ENCODE peak calls at places on chromosomes 3 and 15, in six cellular contexts. One of them, this sample, is unnamed.

GRCh38 chr3:159947220-159947619 is 41.4 kb upstream of the IL12A start:
- DNase-seq in cardiac fibroblast: peak
- DNase-seq in sigmoid colon: no peak
- DNase-seq in cardiac muscle cell: no peak
- DNase-seq in stomach: no peak
- DNase-seq in mammary epithelial cell: peak
- DNase-seq in this sample: no peak

GRCh38 chr3:152957488-152957887 is 122.6 kb downstream of the P2RY1 start:
- DNase-seq in sigmoid colon: no peak
- DNase-seq in stomach: no peak
- DNase-seq in cardiac fibroblast: no peak
- DNase-seq in mammary epithelial cell: no peak
- DNase-seq in cardiac muscle cell: no peak
- DNase-seq in this sample: peak

GRCh38 chr3:98900265-98901031 is 1.0 kb downstream of the DCBLD2 start:
- DNase-seq in cardiac fibroblast: no peak
- DNase-seq in cardiac muscle cell: no peak
- DNase-seq in mammary epithelial cell: no peak
- DNase-seq in stomach: no peak
- DNase-seq in sigmoid colon: no peak
- DNase-seq in this sample: peak

GRCh38 chr3:139830817-139831216 is 104.2 kb upstream of the CLSTN2 start:
- DNase-seq in stomach: no peak
- DNase-seq in cardiac muscle cell: peak
- DNase-seq in sigmoid colon: no peak
- DNase-seq in cardiac fibroblast: no peak
- DNase-seq in mammary epithelial cell: no peak
- DNase-seq in this sample: no peak

GRCh38 chr3:132222868-132223538 is 94.2 kb upstream of the ACP3 start:
- DNase-seq in cardiac fibroblast: peak
- DNase-seq in stomach: no peak
- DNase-seq in cardiac muscle cell: no peak
- DNase-seq in sigmoid colon: no peak
- DNase-seq in mammary epithelial cell: no peak
- DNase-seq in this sample: no peak

GRCh38 chr15:80585544-80586018 is 109.5 kb upstream of the ABHD17C start:
- DNase-seq in stomach: peak
- DNase-seq in cardiac fibroblast: no peak
- DNase-seq in cardiac muscle cell: no peak
- DNase-seq in sigmoid colon: no peak
- DNase-seq in mammary epithelial cell: peak
- DNase-seq in this sample: peak

GRCh38 chr3:119181765-119182164 is 8.4 kb downstream of the UPK1B start:
- DNase-seq in sigmoid colon: no peak
- DNase-seq in mammary epithelial cell: peak
- DNase-seq in cardiac muscle cell: no peak
- DNase-seq in cardiac fibroblast: peak
- DNase-seq in stomach: peak
- DNase-seq in this sample: peak

GRCh38 chr15:52093539-52094502 is 18.8 kb downstream of the BCL2L10 start:
- DNase-seq in stomach: no peak
- DNase-seq in sigmoid colon: peak
- DNase-seq in mammary epithelial cell: peak
- DNase-seq in cardiac muscle cell: no peak
- DNase-seq in cardiac fibroblast: peak
- DNase-seq in this sample: peak

GRCh38 chr3:10008588-10009344 is 17.5 kb upstream of the FANCD2 start:
- DNase-seq in sigmoid colon: peak
- DNase-seq in cardiac fibroblast: peak
- DNase-seq in cardiac muscle cell: peak
- DNase-seq in mammary epithelial cell: peak
- DNase-seq in stomach: peak
- DNase-seq in this sample: peak

GRCh38 chr15:55917881-55918296 is 75.5 kb downstream of the NEDD4 start:
- DNase-seq in cardiac muscle cell: peak
- DNase-seq in cardiac fibroblast: peak
- DNase-seq in sigmoid colon: no peak
- DNase-seq in mammary epithelial cell: peak
- DNase-seq in stomach: peak
- DNase-seq in this sample: peak

GRCh38 chr3:17304969-17305368 is 420.2 kb downstream of the PLCL2 start:
- DNase-seq in mammary epithelial cell: no peak
- DNase-seq in cardiac fibroblast: no peak
- DNase-seq in sigmoid colon: no peak
- DNase-seq in stomach: no peak
- DNase-seq in cardiac muscle cell: no peak
- DNase-seq in this sample: no peak

GRCh38 chr15:53114960-53115359 is 324.8 kb upstream of the ONECUT1 start:
- DNase-seq in cardiac fibroblast: no peak
- DNase-seq in stomach: no peak
- DNase-seq in mammary epithelial cell: no peak
- DNase-seq in cardiac muscle cell: no peak
- DNase-seq in sigmoid colon: no peak
- DNase-seq in this sample: no peak

GRCh38 chr15:29132786-29133185 is 136.8 kb downstream of the NSMCE3 start:
- DNase-seq in sigmoid colon: peak
- DNase-seq in stomach: no peak
- DNase-seq in cardiac muscle cell: no peak
- DNase-seq in cardiac fibroblast: no peak
- DNase-seq in mammary epithelial cell: no peak
- DNase-seq in this sample: no peak

GRCh38 chr15:60005352-60006202 is 1.5 kb downstream of the FOXB1 start:
- DNase-seq in stomach: no peak
- DNase-seq in cardiac muscle cell: no peak
- DNase-seq in mammary epithelial cell: no peak
- DNase-seq in sigmoid colon: no peak
- DNase-seq in cardiac fibroblast: no peak
- DNase-seq in this sample: no peak

GRCh38 chr15:89654847-89655805 is at the start of gene KIF7:
- DNase-seq in cardiac muscle cell: peak
- DNase-seq in sigmoid colon: peak
- DNase-seq in mammary epithelial cell: peak
- DNase-seq in cardiac fibroblast: peak
- DNase-seq in stomach: peak
- DNase-seq in this sample: peak

GRCh38 chr15:70589221-70589620 is 174.1 kb downstream of the UACA start:
- DNase-seq in mammary epithelial cell: peak
- DNase-seq in cardiac muscle cell: no peak
- DNase-seq in sigmoid colon: no peak
- DNase-seq in stomach: no peak
- DNase-seq in cardiac fibroblast: peak
- DNase-seq in this sample: no peak

GRCh38 chr3:100709840-100710235 is 544 bp downstream of the TFG start:
- DNase-seq in sigmoid colon: peak
- DNase-seq in mammary epithelial cell: peak
- DNase-seq in stomach: no peak
- DNase-seq in cardiac muscle cell: peak
- DNase-seq in cardiac fibroblast: peak
- DNase-seq in this sample: peak

GRCh38 chr3:100710355-100711198 is 1.3 kb downstream of the TFG start:
- DNase-seq in sigmoid colon: no peak
- DNase-seq in cardiac muscle cell: peak
- DNase-seq in stomach: peak
- DNase-seq in cardiac fibroblast: peak
- DNase-seq in mammary epithelial cell: peak
- DNase-seq in this sample: peak

GRCh38 chr3:100708644-100708988 is 678 bp upstream of the TFG start:
- DNase-seq in sigmoid colon: no peak
- DNase-seq in cardiac fibroblast: no peak
- DNase-seq in stomach: no peak
- DNase-seq in cardiac muscle cell: no peak
- DNase-seq in mammary epithelial cell: no peak
- DNase-seq in this sample: peak

GRCh38 chr3:100706365-100706764 is 2.9 kb upstream of the TFG start:
- DNase-seq in sigmoid colon: no peak
- DNase-seq in cardiac muscle cell: no peak
- DNase-seq in cardiac fibroblast: peak
- DNase-seq in mammary epithelial cell: peak
- DNase-seq in stomach: no peak
- DNase-seq in this sample: no peak

DNA sequence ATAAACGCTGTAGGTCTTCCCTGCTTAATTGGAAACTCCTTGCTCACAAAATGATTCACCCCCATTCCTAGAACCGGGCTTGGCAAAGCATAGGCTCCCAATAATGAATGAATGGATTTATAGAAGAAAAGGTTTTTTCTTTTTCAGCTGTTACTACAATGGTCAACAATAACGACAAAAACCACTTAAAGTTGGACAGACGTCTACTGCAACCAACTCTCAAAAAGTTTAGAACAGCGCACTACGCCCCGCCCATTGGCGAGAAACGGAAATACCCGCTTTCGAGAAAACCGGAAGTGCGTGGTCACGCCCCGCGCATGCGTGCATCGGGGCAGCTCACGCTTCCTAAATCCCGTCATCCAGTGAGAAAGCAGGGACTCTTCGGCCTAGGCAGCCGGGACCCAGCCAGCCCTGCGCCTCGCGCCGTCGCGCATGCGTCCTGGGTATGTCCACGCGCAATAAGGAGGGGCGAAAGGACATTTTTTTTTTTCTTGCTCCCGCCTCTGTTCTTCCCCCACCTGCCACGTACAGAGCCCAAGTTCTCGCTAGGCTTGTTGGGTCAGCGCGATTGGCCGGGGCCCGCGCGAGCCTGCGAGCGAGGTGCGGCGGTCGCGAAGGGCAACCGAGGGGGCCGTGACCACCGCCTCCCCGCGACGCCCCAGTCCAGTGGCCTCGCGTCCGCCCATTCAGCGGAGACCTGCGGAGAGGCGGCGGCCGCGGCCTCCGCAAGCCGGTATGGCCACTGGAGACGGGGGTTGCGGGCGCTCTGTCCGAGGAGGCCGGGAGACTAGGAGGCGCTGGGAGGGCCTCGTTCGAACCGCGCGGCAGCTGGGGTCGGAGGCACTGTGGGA is at the start of gene TFG:
- DNase-seq in cardiac fibroblast: peak
- DNase-seq in mammary epithelial cell: peak
- DNase-seq in stomach: peak
- DNase-seq in sigmoid colon: peak
- DNase-seq in cardiac muscle cell: peak
- DNase-seq in this sample: peak
- TF ChIP-seq CTCF in cardiac fibroblast: no peak
- TF ChIP-seq CTCF in mammary epithelial cell: no peak
- TF ChIP-seq CTCF in stomach: no peak
- TF ChIP-seq CTCF in sigmoid colon: no peak
- TF ChIP-seq CTCF in cardiac muscle cell: no peak
- TF ChIP-seq CTCF in this sample: no peak

DNA sequence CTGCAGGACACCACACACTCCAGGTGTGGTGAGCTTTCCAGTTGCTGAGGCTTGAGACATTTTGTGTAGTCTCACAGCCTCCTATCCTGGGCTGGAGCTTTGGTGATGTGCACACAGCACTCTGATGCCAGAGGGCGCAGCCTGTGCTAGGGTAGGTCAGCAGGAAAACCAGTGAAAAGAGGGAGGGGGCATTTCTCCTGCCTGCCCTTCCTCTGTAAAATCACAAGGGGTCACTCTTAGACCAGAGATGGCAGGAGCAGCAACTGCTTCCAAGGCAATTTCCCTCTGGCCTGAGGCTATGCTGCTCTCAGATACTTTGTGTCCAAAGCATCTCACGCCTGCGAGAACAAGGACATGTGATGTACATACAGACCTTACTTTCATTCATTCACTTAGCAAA is 16.5 kb upstream of the MUSTN1 start:
- DNase-seq in mammary epithelial cell: peak
- DNase-seq in cardiac fibroblast: peak
- DNase-seq in stomach: no peak
- DNase-seq in sigmoid colon: no peak
- DNase-seq in cardiac muscle cell: peak
- DNase-seq in this sample: peak
- TF ChIP-seq CTCF in mammary epithelial cell: peak
- TF ChIP-seq CTCF in cardiac fibroblast: peak
- TF ChIP-seq CTCF in stomach: peak
- TF ChIP-seq CTCF in sigmoid colon: peak
- TF ChIP-seq CTCF in cardiac muscle cell: peak
- TF ChIP-seq CTCF in this sample: peak

DNA sequence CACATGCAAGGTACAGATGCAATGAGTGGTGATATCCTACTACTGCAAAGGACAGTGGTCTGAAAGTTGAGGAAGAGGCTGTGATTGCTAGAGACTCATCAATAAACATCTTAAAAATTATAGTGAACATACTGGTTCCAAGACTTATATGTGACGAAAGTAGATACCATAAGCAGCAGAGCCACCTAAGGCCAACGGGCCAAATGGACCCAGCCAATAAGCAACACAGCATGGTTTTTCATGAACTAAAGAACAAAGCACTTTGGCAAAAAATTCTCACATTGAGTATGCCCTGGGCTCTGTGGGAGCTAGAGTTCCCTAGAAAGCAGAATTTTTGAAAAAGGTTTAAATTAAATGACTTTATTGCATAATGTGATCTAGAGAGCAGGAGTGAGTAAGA is 272.1 kb downstream of the SI start:
- DNase-seq in mammary epithelial cell: no peak
- DNase-seq in stomach: no peak
- DNase-seq in cardiac fibroblast: no peak
- DNase-seq in cardiac muscle cell: no peak
- DNase-seq in sigmoid colon: no peak
- DNase-seq in this sample: peak
- TF ChIP-seq CTCF in mammary epithelial cell: no peak
- TF ChIP-seq CTCF in stomach: no peak
- TF ChIP-seq CTCF in cardiac fibroblast: no peak
- TF ChIP-seq CTCF in cardiac muscle cell: no peak
- TF ChIP-seq CTCF in sigmoid colon: no peak
- TF ChIP-seq CTCF in this sample: no peak

GRCh38 chr3:122947086-122947611 is 80.4 kb downstream of the SEMA5B start:
- DNase-seq in stomach: no peak
- DNase-seq in cardiac muscle cell: no peak
- DNase-seq in mammary epithelial cell: no peak
- DNase-seq in cardiac fibroblast: no peak
- DNase-seq in sigmoid colon: no peak
- DNase-seq in this sample: no peak

GRCh38 chr3:122945230-122945629 is 82.3 kb downstream of the SEMA5B start:
- DNase-seq in stomach: no peak
- DNase-seq in mammary epithelial cell: no peak
- DNase-seq in cardiac muscle cell: no peak
- DNase-seq in sigmoid colon: no peak
- DNase-seq in cardiac fibroblast: no peak
- DNase-seq in this sample: no peak

GRCh38 chr3:122947621-122948202 is 79.9 kb downstream of the SEMA5B start:
- DNase-seq in mammary epithelial cell: no peak
- DNase-seq in cardiac fibroblast: peak
- DNase-seq in sigmoid colon: no peak
- DNase-seq in cardiac muscle cell: no peak
- DNase-seq in stomach: no peak
- DNase-seq in this sample: peak

GRCh38 chr3:122946185-122946584 is 81.4 kb downstream of the SEMA5B start:
- DNase-seq in stomach: no peak
- DNase-seq in sigmoid colon: no peak
- DNase-seq in mammary epithelial cell: no peak
- DNase-seq in cardiac fibroblast: no peak
- DNase-seq in cardiac muscle cell: no peak
- DNase-seq in this sample: no peak

DNA sequence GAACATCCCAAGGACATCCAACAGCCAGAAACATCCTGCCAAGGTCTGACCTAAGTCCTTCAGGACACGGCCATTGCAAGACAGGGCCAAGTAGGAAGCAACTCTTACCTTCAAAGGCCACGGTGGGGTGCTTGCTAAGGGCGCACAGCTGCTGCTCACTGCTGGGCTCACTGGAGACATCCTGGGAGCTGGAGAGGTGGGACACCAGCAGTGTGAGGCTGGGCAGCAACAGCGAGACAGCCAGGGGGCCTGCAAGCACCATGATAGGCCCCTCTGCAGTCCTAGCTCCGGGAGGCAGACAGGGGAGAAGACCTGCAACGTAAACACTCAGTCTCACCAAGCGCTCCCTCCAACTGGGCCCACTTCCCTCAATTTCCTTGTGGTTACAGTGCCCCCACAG is 79.2 kb downstream of the SEMA5B start:
- DNase-seq in cardiac muscle cell: peak
- DNase-seq in sigmoid colon: no peak
- DNase-seq in mammary epithelial cell: no peak
- DNase-seq in stomach: no peak
- DNase-seq in cardiac fibroblast: no peak
- DNase-seq in this sample: no peak
- TF ChIP-seq CTCF in cardiac muscle cell: peak
- TF ChIP-seq CTCF in sigmoid colon: no peak
- TF ChIP-seq CTCF in mammary epithelial cell: no peak
- TF ChIP-seq CTCF in stomach: no peak
- TF ChIP-seq CTCF in cardiac fibroblast: peak
- TF ChIP-seq CTCF in this sample: no peak

This sample was measured in epithelial cell of esophagus.